ENCODE peak calls at places on chromosomes 12 and 14, in nine cellular contexts. One of them, this sample, is unnamed.

GRCh38 chr14:75527449-75528163 is 5.3 kb downstream of the BATF start:
- DNase-seq in foreskin fibroblast: no peak
- DNase-seq in NCI-H1092: no peak
- DNase-seq in kidney tubule cell: no peak
- DNase-seq in stimulated activated CD4-positive, alpha-beta T cell treated with anti-CD3 and anti-CD28 coated beads, Interleukin-15, amount 100 ng/mL, for 1 hour: no peak
- DNase-seq in lower leg skin: no peak
- DNase-seq in NCI-H748 treated with DMSO at 0.1 percent for 48 hours: no peak
- DNase-seq in B cell: no peak
- DNase-seq in DMS153: no peak
- DNase-seq in this sample: no peak

GRCh38 chr12:77133566-77133965 is 68.2 kb upstream of the E2F7 start:
- DNase-seq in foreskin fibroblast: peak; percentile 79
- DNase-seq in NCI-H1092: no peak
- DNase-seq in kidney tubule cell: peak; percentile 53
- DNase-seq in stimulated activated CD4-positive, alpha-beta T cell treated with anti-CD3 and anti-CD28 coated beads, Interleukin-15, amount 100 ng/mL, for 1 hour: no peak
- DNase-seq in lower leg skin: no peak
- DNase-seq in NCI-H748 treated with DMSO at 0.1 percent for 48 hours: no peak
- DNase-seq in B cell: no peak
- DNase-seq in DMS153: no peak
- DNase-seq in this sample: no peak

GRCh38 chr14:104732931-104733681 is 9.1 kb downstream of the ADSS1 start:
- DNase-seq in foreskin fibroblast: no peak
- DNase-seq in NCI-H1092: no peak
- DNase-seq in kidney tubule cell: peak; percentile 49
- DNase-seq in stimulated activated CD4-positive, alpha-beta T cell treated with anti-CD3 and anti-CD28 coated beads, Interleukin-15, amount 100 ng/mL, for 1 hour: no peak
- DNase-seq in lower leg skin: no peak
- DNase-seq in NCI-H748 treated with DMSO at 0.1 percent for 48 hours: no peak
- DNase-seq in B cell: no peak
- DNase-seq in DMS153: no peak
- DNase-seq in this sample: no peak

GRCh38 chr14:20347747-20348146 is 4.3 kb downstream of the PARP2 start:
- DNase-seq in foreskin fibroblast: no peak
- DNase-seq in NCI-H1092: no peak
- DNase-seq in kidney tubule cell: no peak
- DNase-seq in stimulated activated CD4-positive, alpha-beta T cell treated with anti-CD3 and anti-CD28 coated beads, Interleukin-15, amount 100 ng/mL, for 1 hour: no peak
- DNase-seq in lower leg skin: no peak
- DNase-seq in NCI-H748 treated with DMSO at 0.1 percent for 48 hours: no peak
- DNase-seq in B cell: no peak
- DNase-seq in DMS153: no peak
- DNase-seq in this sample: no peak

GRCh38 chr12:50589650-50590435 is 85.1 kb downstream of the DIP2B start:
- DNase-seq in foreskin fibroblast: peak; percentile 63
- DNase-seq in NCI-H1092: no peak
- DNase-seq in kidney tubule cell: peak; percentile 53
- DNase-seq in stimulated activated CD4-positive, alpha-beta T cell treated with anti-CD3 and anti-CD28 coated beads, Interleukin-15, amount 100 ng/mL, for 1 hour: no peak
- DNase-seq in lower leg skin: no peak
- DNase-seq in NCI-H748 treated with DMSO at 0.1 percent for 48 hours: no peak
- DNase-seq in B cell: no peak
- DNase-seq in DMS153: no peak
- DNase-seq in this sample: no peak

GRCh38 chr12:122989443-122989839 is 9.0 kb downstream of the ARL6IP4 start:
- DNase-seq in foreskin fibroblast: no peak
- DNase-seq in NCI-H1092: no peak
- DNase-seq in kidney tubule cell: no peak
- DNase-seq in stimulated activated CD4-positive, alpha-beta T cell treated with anti-CD3 and anti-CD28 coated beads, Interleukin-15, amount 100 ng/mL, for 1 hour: no peak
- DNase-seq in lower leg skin: no peak
- DNase-seq in NCI-H748 treated with DMSO at 0.1 percent for 48 hours: no peak
- DNase-seq in B cell: no peak
- DNase-seq in DMS153: no peak
- DNase-seq in this sample: no peak

GRCh38 chr14:69647216-69647615 is 35.8 kb downstream of the SUSD6 start:
- DNase-seq in foreskin fibroblast: no peak
- DNase-seq in NCI-H1092: no peak
- DNase-seq in kidney tubule cell: no peak
- DNase-seq in stimulated activated CD4-positive, alpha-beta T cell treated with anti-CD3 and anti-CD28 coated beads, Interleukin-15, amount 100 ng/mL, for 1 hour: no peak
- DNase-seq in lower leg skin: no peak
- DNase-seq in NCI-H748 treated with DMSO at 0.1 percent for 48 hours: no peak
- DNase-seq in B cell: no peak
- DNase-seq in DMS153: no peak
- DNase-seq in this sample: no peak

GRCh38 chr14:65348137-65348536 is 64.4 kb upstream of the FUT8 start:
- DNase-seq in foreskin fibroblast: peak; percentile 64
- DNase-seq in NCI-H1092: no peak
- DNase-seq in kidney tubule cell: no peak
- DNase-seq in stimulated activated CD4-positive, alpha-beta T cell treated with anti-CD3 and anti-CD28 coated beads, Interleukin-15, amount 100 ng/mL, for 1 hour: no peak
- DNase-seq in lower leg skin: no peak
- DNase-seq in NCI-H748 treated with DMSO at 0.1 percent for 48 hours: no peak
- DNase-seq in B cell: no peak
- DNase-seq in DMS153: no peak
- DNase-seq in this sample: no peak

GRCh38 chr12:9707356-9707755 is 25.5 kb downstream of the CLECL1 start:
- DNase-seq in foreskin fibroblast: no peak
- DNase-seq in NCI-H1092: no peak
- DNase-seq in kidney tubule cell: no peak
- DNase-seq in stimulated activated CD4-positive, alpha-beta T cell treated with anti-CD3 and anti-CD28 coated beads, Interleukin-15, amount 100 ng/mL, for 1 hour: no peak
- DNase-seq in lower leg skin: no peak
- DNase-seq in NCI-H748 treated with DMSO at 0.1 percent for 48 hours: no peak
- DNase-seq in B cell: peak; percentile 47
- DNase-seq in DMS153: no peak
- DNase-seq in this sample: no peak

GRCh38 chr12:91690521-91690920 is 455.1 kb downstream of the BTG1 start:
- DNase-seq in foreskin fibroblast: no peak
- DNase-seq in NCI-H1092: no peak
- DNase-seq in kidney tubule cell: peak; percentile 75
- DNase-seq in stimulated activated CD4-positive, alpha-beta T cell treated with anti-CD3 and anti-CD28 coated beads, Interleukin-15, amount 100 ng/mL, for 1 hour: no peak
- DNase-seq in lower leg skin: no peak
- DNase-seq in NCI-H748 treated with DMSO at 0.1 percent for 48 hours: no peak
- DNase-seq in B cell: no peak
- DNase-seq in DMS153: no peak
- DNase-seq in this sample: no peak

GRCh38 chr14:69887740-69888657 is 8.8 kb downstream of the SMOC1 start:
- DNase-seq in foreskin fibroblast: peak; percentile 81
- DNase-seq in NCI-H1092: no peak
- DNase-seq in kidney tubule cell: peak; percentile 27
- DNase-seq in stimulated activated CD4-positive, alpha-beta T cell treated with anti-CD3 and anti-CD28 coated beads, Interleukin-15, amount 100 ng/mL, for 1 hour: no peak
- DNase-seq in lower leg skin: no peak
- DNase-seq in NCI-H748 treated with DMSO at 0.1 percent for 48 hours: no peak
- DNase-seq in B cell: no peak
- DNase-seq in DMS153: no peak
- DNase-seq in this sample: no peak

GRCh38 chr14:101557811-101558738 is 3.2 kb upstream of the DIO3 start:
- DNase-seq in foreskin fibroblast: no peak
- DNase-seq in NCI-H1092: no peak
- DNase-seq in kidney tubule cell: no peak
- DNase-seq in stimulated activated CD4-positive, alpha-beta T cell treated with anti-CD3 and anti-CD28 coated beads, Interleukin-15, amount 100 ng/mL, for 1 hour: no peak
- DNase-seq in lower leg skin: no peak
- DNase-seq in NCI-H748 treated with DMSO at 0.1 percent for 48 hours: no peak
- DNase-seq in B cell: no peak
- DNase-seq in DMS153: no peak
- DNase-seq in this sample: no peak

GRCh38 chr12:27802936-27803335 is 22.9 kb upstream of the MANSC4 start:
- DNase-seq in foreskin fibroblast: no peak
- DNase-seq in NCI-H1092: no peak
- DNase-seq in kidney tubule cell: no peak
- DNase-seq in stimulated activated CD4-positive, alpha-beta T cell treated with anti-CD3 and anti-CD28 coated beads, Interleukin-15, amount 100 ng/mL, for 1 hour: no peak
- DNase-seq in lower leg skin: no peak
- DNase-seq in NCI-H748 treated with DMSO at 0.1 percent for 48 hours: no peak
- DNase-seq in B cell: no peak
- DNase-seq in DMS153: no peak
- DNase-seq in this sample: no peak

GRCh38 chr12:26271024-26271423 is 75.7 kb downstream of the SSPN start:
- DNase-seq in foreskin fibroblast: no peak
- DNase-seq in NCI-H1092: no peak
- DNase-seq in kidney tubule cell: peak; percentile 47
- DNase-seq in stimulated activated CD4-positive, alpha-beta T cell treated with anti-CD3 and anti-CD28 coated beads, Interleukin-15, amount 100 ng/mL, for 1 hour: no peak
- DNase-seq in lower leg skin: no peak
- DNase-seq in NCI-H748 treated with DMSO at 0.1 percent for 48 hours: no peak
- DNase-seq in B cell: no peak
- DNase-seq in DMS153: no peak
- DNase-seq in this sample: no peak

GRCh38 chr12:26701604-26702215 is 131.3 kb downstream of the ITPR2 start:
- DNase-seq in foreskin fibroblast: peak; percentile 67
- DNase-seq in NCI-H1092: no peak
- DNase-seq in kidney tubule cell: peak; percentile 45
- DNase-seq in stimulated activated CD4-positive, alpha-beta T cell treated with anti-CD3 and anti-CD28 coated beads, Interleukin-15, amount 100 ng/mL, for 1 hour: no peak
- DNase-seq in lower leg skin: no peak
- DNase-seq in NCI-H748 treated with DMSO at 0.1 percent for 48 hours: peak; percentile 47
- DNase-seq in B cell: peak; percentile 34
- DNase-seq in DMS153: peak; percentile 41
- DNase-seq in this sample: no peak

GRCh38 chr12:71626768-71627167 is 36.9 kb downstream of the ZFC3H1 start:
- DNase-seq in foreskin fibroblast: peak; percentile 24
- DNase-seq in NCI-H1092: no peak
- DNase-seq in kidney tubule cell: no peak
- DNase-seq in stimulated activated CD4-positive, alpha-beta T cell treated with anti-CD3 and anti-CD28 coated beads, Interleukin-15, amount 100 ng/mL, for 1 hour: no peak
- DNase-seq in lower leg skin: no peak
- DNase-seq in NCI-H748 treated with DMSO at 0.1 percent for 48 hours: no peak
- DNase-seq in B cell: no peak
- DNase-seq in DMS153: no peak
- DNase-seq in this sample: no peak

GRCh38 chr14:103074699-103075341 is 9.2 kb upstream of the LBHD2 start:
- DNase-seq in foreskin fibroblast: peak; percentile 52
- DNase-seq in NCI-H1092: no peak
- DNase-seq in kidney tubule cell: peak; percentile 87
- DNase-seq in stimulated activated CD4-positive, alpha-beta T cell treated with anti-CD3 and anti-CD28 coated beads, Interleukin-15, amount 100 ng/mL, for 1 hour: no peak
- DNase-seq in lower leg skin: peak; percentile 95
- DNase-seq in NCI-H748 treated with DMSO at 0.1 percent for 48 hours: peak; percentile 28
- DNase-seq in B cell: peak; percentile 52
- DNase-seq in DMS153: no peak
- DNase-seq in this sample: no peak